ENCODE peak calls at places on chromosomes 2 and 18, in eight cellular contexts. Q is CD4-positive, alpha-beta memory T cell; W is ELF-1; A is A549; G is LHCN-M2; T is SK-N-SH; H is naive B cell; Y is endothelial cell of umbilical vein. Z is an unnamed sample.

GRCh38 chr2:85549826-85550225 is 10.9 kb downstream of the MAT2A start:
- DNase-seq in Q (no peak), W (peak; percentile 32), A (no peak), G (peak; percentile 99), T (no peak), H (no peak), Y (peak; percentile 33), Z (peak; percentile 70)

GRCh38 chr2:169673106-169673505 is 21.1 kb downstream of the CFAP210 start:
- DNase-seq in Q (no peak), W (no peak), A (no peak), G (no peak), T (no peak), H (no peak), Y (no peak), Z (no peak)

GRCh38 chr2:20115902-20116301 is 64.5 kb upstream of the LAPTM4A start:
- DNase-seq in Q (no peak), W (peak; percentile 56), A (no peak), G (no peak), T (no peak), H (no peak), Y (no peak), Z (peak; percentile 50)

GRCh38 chr2:95346236-95346737 is 49.1 kb downstream of the KCNIP3 start:
- DNase-seq in Q (no peak), W (no peak), A (peak; percentile 25), G (no peak), T (peak; percentile 68), H (no peak), Y (no peak), Z (no peak)

GRCh38 chr2:40625849-40626248 is 174.0 kb upstream of the SLC8A1 start:
- DNase-seq in Q (no peak), W (no peak), A (no peak), G (peak; percentile 78), T (no peak), H (no peak), Y (peak; percentile 23), Z (no peak)

GRCh38 chr2:219045937-219046550 is 4.7 kb upstream of the CFAP65 start:
- DNase-seq in Q (no peak), W (peak; percentile 83), A (no peak), G (peak; percentile 32), T (no peak), H (no peak), Y (peak; percentile 39), Z (peak; percentile 68)

GRCh38 chr2:46991985-46992384 is 76.4 kb upstream of the MCFD2 start:
- DNase-seq in Q (no peak), W (no peak), A (no peak), G (no peak), T (no peak), H (no peak), Y (no peak), Z (no peak)

GRCh38 chr2:215626812-215627281 is 191.0 kb upstream of the FN1 start:
- DNase-seq in Q (no peak), W (no peak), A (no peak), G (no peak), T (no peak), H (no peak), Y (peak; percentile 79), Z (peak; percentile 33)

GRCh38 chr2:158586491-158586890 is 129.7 kb downstream of the PKP4 start:
- DNase-seq in Q (no peak), W (no peak), A (peak; percentile 55), G (peak; percentile 63), T (no peak), H (no peak), Y (no peak), Z (no peak)

GRCh38 chr2:197810023-197810422 is 5.6 kb downstream of the PLCL1 start:
- DNase-seq in Q (no peak), W (no peak), A (no peak), G (no peak), T (no peak), H (no peak), Y (no peak), Z (no peak)

GRCh38 chr18:24016643-24017042 is 2.1 kb downstream of the TTC39C start:
- DNase-seq in Q (no peak), W (no peak), A (peak; percentile 41), G (no peak), T (peak; percentile 44), H (no peak), Y (peak; percentile 11), Z (peak; percentile 34)

Z was measured in mesendoderm.